ENCODE peak calls at places on chromosome 6, in nine cellular contexts. One of them, this sample, is unnamed.

GRCh38 chr6:130676077-130676772 is 151.0 kb upstream of the SMLR1 start:
- DNase-seq in Right ventricle myocardium superior: no peak
- DNase-seq in iris pigment epithelial cell: peak; percentile 7
- DNase-seq in HS-5: no peak
- DNase-seq in amniotic stem cell: no peak
- DNase-seq in dorsolateral prefrontal cortex: no peak
- DNase-seq in A549: no peak
- DNase-seq in HFF-Myc: no peak
- DNase-seq in EL: no peak
- DNase-seq in this sample: no peak

GRCh38 chr6:102680413-102680812 is 1286.9 kb downstream of the GRIK2 start:
- DNase-seq in EL: no peak
- DNase-seq in HS-5: no peak
- DNase-seq in A549: no peak
- DNase-seq in Right ventricle myocardium superior: no peak
- DNase-seq in iris pigment epithelial cell: no peak
- DNase-seq in dorsolateral prefrontal cortex: no peak
- DNase-seq in amniotic stem cell: no peak
- DNase-seq in HFF-Myc: no peak
- DNase-seq in this sample: no peak

GRCh38 chr6:35719830-35720733 is 16.8 kb upstream of the ARMC12 start:
- DNase-seq in dorsolateral prefrontal cortex: no peak
- DNase-seq in HFF-Myc: no peak
- DNase-seq in iris pigment epithelial cell: peak; percentile 59
- DNase-seq in EL: peak; percentile 29
- DNase-seq in A549: no peak
- DNase-seq in amniotic stem cell: no peak
- DNase-seq in HS-5: no peak
- DNase-seq in Right ventricle myocardium superior: peak; percentile 77
- DNase-seq in this sample: no peak

GRCh38 chr6:41654433-41655020 is 16.3 kb downstream of the MDFI start:
- DNase-seq in Right ventricle myocardium superior: peak; percentile 9
- DNase-seq in iris pigment epithelial cell: no peak
- DNase-seq in dorsolateral prefrontal cortex: no peak
- DNase-seq in HFF-Myc: no peak
- DNase-seq in HS-5: no peak
- DNase-seq in EL: no peak
- DNase-seq in amniotic stem cell: no peak
- DNase-seq in A549: no peak
- DNase-seq in this sample: no peak

GRCh38 chr6:90175627-90176538 is 120.8 kb downstream of the BACH2 start:
- DNase-seq in HFF-Myc: no peak
- DNase-seq in A549: no peak
- DNase-seq in dorsolateral prefrontal cortex: no peak
- DNase-seq in EL: no peak
- DNase-seq in amniotic stem cell: no peak
- DNase-seq in Right ventricle myocardium superior: no peak
- DNase-seq in iris pigment epithelial cell: no peak
- DNase-seq in HS-5: no peak
- DNase-seq in this sample: no peak

GRCh38 chr6:36947570-36948351 is 6.8 kb upstream of the PI16 start:
- DNase-seq in HS-5: no peak
- DNase-seq in Right ventricle myocardium superior: no peak
- DNase-seq in HFF-Myc: no peak
- DNase-seq in EL: no peak
- DNase-seq in amniotic stem cell: no peak
- DNase-seq in dorsolateral prefrontal cortex: no peak
- DNase-seq in A549: no peak
- DNase-seq in iris pigment epithelial cell: no peak
- DNase-seq in this sample: no peak

GRCh38 chr6:89385156-89385667 is 26.9 kb downstream of the RRAGD start:
- DNase-seq in Right ventricle myocardium superior: no peak
- DNase-seq in EL: peak; percentile 4
- DNase-seq in iris pigment epithelial cell: peak; percentile 42
- DNase-seq in dorsolateral prefrontal cortex: peak; percentile 90
- DNase-seq in HS-5: peak; percentile 55
- DNase-seq in amniotic stem cell: no peak
- DNase-seq in A549: peak; percentile 7
- DNase-seq in HFF-Myc: peak; percentile 14
- DNase-seq in this sample: no peak

GRCh38 chr6:79525272-79526100 is 11.7 kb downstream of the LCA5 start:
- DNase-seq in iris pigment epithelial cell: peak; percentile 85
- DNase-seq in dorsolateral prefrontal cortex: no peak
- DNase-seq in A549: peak; percentile 10
- DNase-seq in Right ventricle myocardium superior: no peak
- DNase-seq in amniotic stem cell: no peak
- DNase-seq in HS-5: no peak
- DNase-seq in HFF-Myc: no peak
- DNase-seq in EL: no peak
- DNase-seq in this sample: no peak

GRCh38 chr6:161618816-161619454 is 345.1 kb upstream of the AGPAT4 start:
- DNase-seq in HFF-Myc: peak; percentile 37
- DNase-seq in EL: peak; percentile 42
- DNase-seq in dorsolateral prefrontal cortex: peak; percentile 58
- DNase-seq in HS-5: peak; percentile 33
- DNase-seq in amniotic stem cell: no peak
- DNase-seq in A549: peak; percentile 80
- DNase-seq in iris pigment epithelial cell: peak; percentile 22
- DNase-seq in Right ventricle myocardium superior: no peak
- DNase-seq in this sample: no peak

GRCh38 chr6:101544286-101544685 is 150.8 kb downstream of the GRIK2 start:
- DNase-seq in HS-5: no peak
- DNase-seq in amniotic stem cell: peak; percentile 22
- DNase-seq in HFF-Myc: no peak
- DNase-seq in EL: peak; percentile 81
- DNase-seq in A549: no peak
- DNase-seq in iris pigment epithelial cell: peak; percentile 41
- DNase-seq in dorsolateral prefrontal cortex: no peak
- DNase-seq in Right ventricle myocardium superior: no peak
- DNase-seq in this sample: no peak